ENCODE peak calls at places on chromosomes 7 and 10, in four cellular contexts. F is astrocyte, C is neuronal stem cell, T is uterus. G is an unnamed sample.

GRCh38 chr7:67406941-67407340 is 410.3 kb downstream of the TYW1 start:
- DNase-seq in F (no peak), T (peak), C (no peak), G (no peak)

GRCh38 chr7:44075296-44076075 is 6.8 kb downstream of the POLM start:
- DNase-seq in C (no peak), F (no peak), T (no peak), G (no peak)

GRCh38 chr7:1915956-1916620 is 246.0 kb downstream of the ELFN1 start:
- DNase-seq in C (no peak), T (no peak), F (no peak), G (no peak)

GRCh38 chr7:121904120-121904519 is 31.2 kb downstream of the PTPRZ1 start:
- DNase-seq in T (no peak), C (no peak), F (no peak), G (no peak)

GRCh38 chr10:11551915-11552602 is 59.4 kb downstream of the USP6NL start:
- DNase-seq in T (no peak), F (peak), C (no peak), G (no peak)

GRCh38 chr7:49848211-49848841 is 74.9 kb downstream of the VWC2 start:
- DNase-seq in C (no peak), F (no peak), T (no peak), G (no peak)

GRCh38 chr10:76547352-76547972 is 1090.1 kb downstream of the KCNMA1 start:
- DNase-seq in C (peak), F (peak), T (peak), G (no peak)

GRCh38 chr10:13684252-13684791 is 97.6 kb downstream of the PRPF18 start:
- DNase-seq in C (no peak), F (peak), T (peak), G (no peak)

GRCh38 chr10:572696-573095 is 116.8 kb downstream of the DIP2C start:
- DNase-seq in T (no peak), C (no peak), F (no peak), G (no peak)

GRCh38 chr10:97099089-97099488 is 86.7 kb downstream of the SLIT1 start:
- DNase-seq in T (no peak), C (no peak), F (no peak), G (no peak)

GRCh38 chr10:78462728-78463228 is 429.1 kb downstream of the RPS24 start:
- DNase-seq in T (no peak), F (peak), C (no peak), G (no peak)

GRCh38 chr7:94382155-94382554 is 12.5 kb upstream of the COL1A2 start:
- DNase-seq in T (no peak), C (no peak), F (peak), G (no peak)

GRCh38 chr10:110226926-110227641 is 19.7 kb downstream of the MXI1 start:
- DNase-seq in F (no peak), C (no peak), T (peak), G (peak)

GRCh38 chr10:97222346-97222961 is 36.7 kb upstream of the SLIT1 start:
- DNase-seq in C (peak), F (no peak), T (no peak), G (no peak)

GRCh38 chr7:35781200-35781701 is 19.6 kb upstream of the SEPTIN7 start:
- DNase-seq in C (no peak), F (no peak), T (no peak), G (no peak)

GRCh38 chr7:29281782-29282541 is 87.4 kb downstream of the CHN2 start:
- DNase-seq in T (peak), C (no peak), F (peak), G (no peak)

GRCh38 chr7:36487756-36488336 is 98.2 kb downstream of the ANLN start:
- DNase-seq in F (peak), C (peak), T (no peak), G (no peak)

GRCh38 chr7:31102151-31102972 is 50.3 kb downstream of the ADCYAP1R1 start:
- DNase-seq in F (no peak), C (no peak), T (no peak), G (no peak)

GRCh38 chr10:70283445-70284399 is at the start of gene NPFFR1:
- DNase-seq in F (no peak), T (no peak), C (peak), G (no peak)
- H3K4me3 ChIP-seq in F (no peak), T (no peak), C (no peak), G (no peak)

GRCh38 chr10:124614003-124614659 is 130.0 kb downstream of the FAM53B start:
- DNase-seq in F (no peak), T (no peak), C (no peak), G (no peak)
- H3K27ac ChIP-seq in F (no peak), T (peak), C (no peak), G (no peak)

GRCh38 chr10:73591578-73591902 is 398 bp upstream of the USP54 start:
- DNase-seq in F (no peak), C (peak), T (no peak), G (no peak)
- H3K4me3 ChIP-seq in F (peak), C (peak), T (no peak), G (peak)

DNA sequence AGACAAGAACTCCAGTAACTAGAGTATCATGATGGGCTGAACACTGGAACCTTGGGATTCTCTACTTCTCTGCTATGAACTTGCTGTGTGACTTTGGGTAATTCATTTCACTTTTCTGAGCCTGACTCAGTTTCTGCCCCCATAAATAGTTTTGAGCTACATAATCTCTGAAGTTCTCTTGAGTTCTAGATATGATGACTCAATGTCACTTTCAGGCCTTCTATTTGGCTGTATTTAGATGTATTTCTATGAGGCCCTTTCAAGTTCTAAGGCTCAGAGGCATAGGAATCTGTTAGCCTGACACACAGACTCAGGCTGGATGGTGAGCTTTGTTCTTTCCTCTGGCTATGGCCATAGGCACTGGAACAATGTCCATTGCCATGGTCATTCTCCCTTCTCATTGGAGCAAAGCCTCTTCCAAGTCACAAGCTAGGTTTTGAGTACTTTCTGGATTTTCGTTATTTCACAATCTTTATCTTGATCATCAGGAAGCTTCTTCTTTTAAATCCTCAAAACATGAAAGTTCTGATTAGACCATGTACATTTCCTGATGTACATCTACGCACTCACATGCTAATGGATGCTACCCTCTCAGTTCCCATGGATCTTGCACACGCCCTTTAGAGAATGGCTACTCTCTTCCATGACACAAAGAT is 101.6 kb downstream of the TES start:
- DNase-seq in T (no peak), C (no peak), F (no peak), G (no peak)
- H3K27ac ChIP-seq in T (no peak), C (no peak), F (no peak), G (no peak)

DNA sequence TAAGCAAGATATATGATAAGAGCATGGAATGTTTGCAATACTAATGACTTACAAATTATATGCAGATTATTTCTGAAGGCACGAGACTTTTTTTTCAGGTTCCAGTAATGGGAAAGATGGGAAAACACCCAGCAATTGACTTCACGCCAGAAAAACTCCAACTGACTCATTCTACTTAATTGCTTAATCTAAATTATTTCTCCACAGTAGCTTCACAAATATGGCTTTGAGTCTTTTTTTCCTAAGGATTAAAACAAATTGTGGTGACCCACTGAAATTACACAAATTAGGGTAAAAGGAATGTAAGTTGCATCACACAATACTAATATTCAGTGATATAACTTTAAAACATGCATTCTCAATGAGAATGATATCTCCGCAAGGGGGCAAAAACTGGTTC is 138.7 kb downstream of the GNAI1 start:
- DNase-seq in C (no peak), F (peak), T (no peak), G (no peak)
- H3K4me3 ChIP-seq in C (no peak), F (no peak), T (no peak), G (no peak)

GRCh38 chr7:47039089-47039648 is 542.7 kb downstream of the TNS3 start:
- DNase-seq in T (no peak), C (no peak), F (no peak), G (no peak)
- H3K27ac ChIP-seq in T (peak), C (no peak), F (no peak), G (no peak)

GRCh38 chr7:55532150-55532917 is 40.0 kb downstream of the VOPP1 start:
- DNase-seq in F (no peak), T (no peak), C (no peak), G (no peak)

GRCh38 chr7:55534916-55535636 is 37.2 kb downstream of the VOPP1 start:
- DNase-seq in T (no peak), F (no peak), C (no peak), G (no peak)

GRCh38 chr7:55533050-55533728 is 39.1 kb downstream of the VOPP1 start:
- DNase-seq in C (no peak), T (no peak), F (peak), G (peak)

GRCh38 chr7:55534262-55534915 is 37.9 kb downstream of the VOPP1 start:
- DNase-seq in T (no peak), C (no peak), F (peak), G (peak)

GRCh38 chr7:55533729-55534080 is 38.6 kb downstream of the VOPP1 start:
- DNase-seq in T (no peak), F (no peak), C (no peak), G (no peak)
- H3K4me3 ChIP-seq in T (no peak), F (no peak), C (no peak), G (peak)

DNA sequence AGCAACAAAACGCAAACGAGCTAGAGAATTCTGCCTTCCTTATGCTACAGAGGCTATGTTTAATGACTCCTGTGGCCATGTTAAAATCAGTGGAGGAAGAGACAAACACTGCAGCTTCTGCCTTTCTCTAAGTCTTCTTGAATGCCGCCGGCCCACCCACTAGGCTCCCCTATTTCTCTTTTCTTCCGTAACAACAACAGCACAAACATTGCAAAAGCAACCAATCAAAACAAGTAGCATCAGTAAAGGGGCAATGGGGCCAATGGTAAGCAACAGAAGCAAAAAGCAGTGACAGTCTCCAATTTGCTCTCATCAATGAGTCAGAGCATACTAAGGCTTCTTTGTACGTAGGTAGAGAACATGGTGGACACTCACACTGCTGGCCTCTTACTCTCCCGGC is 26.8 kb downstream of the DNAJC1 start:
- DNase-seq in F (no peak), T (no peak), C (peak), G (no peak)
- H3K27ac ChIP-seq in F (no peak), T (no peak), C (peak), G (no peak)

GRCh38 chr10:118342638-118343020 is 505 bp upstream of the FAM204A start:
- DNase-seq in C (no peak), T (no peak), F (no peak), G (no peak)
- H3K4me3 ChIP-seq in C (peak), T (peak), F (peak), G (peak)